ENCODE peak calls at places on chromosomes 4 and X, in four cellular contexts. J is lower lobe of right lung, G is right atrium auricular region, U is PC-3. D is an unnamed sample.

GRCh38 chrX:68186552-68187262 is 246.6 kb downstream of the OPHN1 start:
- DNase-seq in J (no peak), G (no peak), U (peak; percentile 69), D (peak; percentile 44)

GRCh38 chr4:6573986-6574746 is 823 bp upstream of the MAN2B2 start:
- DNase-seq in J (no peak), G (no peak), U (no peak), D (no peak)

GRCh38 chr4:77845400-77845799 is 17.2 kb upstream of the MRPL1 start:
- DNase-seq in J (no peak), G (no peak), U (no peak), D (no peak)

GRCh38 chr4:79237836-79238235 is 88.0 kb downstream of the NAA11 start:
- DNase-seq in J (no peak), G (no peak), U (no peak), D (no peak)

GRCh38 chrX:15877380-15877779 is 22.8 kb upstream of the AP1S2 start:
- DNase-seq in J (no peak), G (no peak), U (peak; percentile 22), D (no peak)

GRCh38 chr4:6944311-6945051 is 34.9 kb downstream of the TBC1D14 start:
- DNase-seq in J (no peak), G (no peak), U (no peak), D (no peak)

GRCh38 chrX:47573334-47574095 is 8.7 kb upstream of the TIMP1 start:
- DNase-seq in J (no peak), G (no peak), U (peak; percentile 66), D (peak; percentile 57)

GRCh38 chrX:11146411-11146810 is 35.3 kb downstream of the HCCS start:
- DNase-seq in J (no peak), G (no peak), U (no peak), D (no peak)

GRCh38 chr4:65046496-65047101 is 623.7 kb downstream of the EPHA5 start:
- DNase-seq in J (no peak), G (no peak), U (peak; percentile 91), D (peak; percentile 69)

GRCh38 chrX:27444093-27444908 is 18.8 kb downstream of the PPP4R3C start:
- DNase-seq in J (no peak), G (no peak), U (no peak), D (no peak)

GRCh38 chr4:3406021-3406420 is 35.7 kb upstream of the HGFAC start:
- DNase-seq in J (no peak), G (no peak), U (no peak), D (no peak)

GRCh38 chrX:10634681-10635161 is 14.3 kb upstream of the MID1 start:
- DNase-seq in J (no peak), G (no peak), U (peak; percentile 95), D (peak; percentile 98)

GRCh38 chrX:106959897-106960296 is 39.7 kb downstream of the CLDN2 start:
- DNase-seq in J (no peak), G (no peak), U (peak; percentile 64), D (no peak)

GRCh38 chrX:45164021-45164621 is 36.6 kb downstream of the DIPK2B start:
- DNase-seq in J (no peak), G (no peak), U (no peak), D (no peak)

GRCh38 chr4:140252742-140253555 is 99.0 kb upstream of the MAML3 start:
- DNase-seq in J (peak; percentile 82), G (no peak), U (peak; percentile 78), D (no peak)

GRCh38 chr4:81052119-81053068 is 21.9 kb downstream of the BMP3 start:
- DNase-seq in J (peak; percentile 63), G (no peak), U (peak; percentile 74), D (no peak)

GRCh38 chr4:139857021-139857420 is 191.4 kb downstream of the MGST2 start:
- DNase-seq in J (no peak), G (no peak), U (peak; percentile 65), D (no peak)

GRCh38 chr4:151031831-151032605 is 16.9 kb upstream of the LRBA start:
- DNase-seq in J (no peak), G (no peak), U (peak; percentile 76), D (peak; percentile 81)

GRCh38 chr4:8108261-8108660 is 50.4 kb downstream of the ABLIM2 start:
- DNase-seq in J (no peak), G (no peak), U (no peak), D (no peak)

GRCh38 chrX:150032742-150033141 is 94.5 kb upstream of the EOLA2 start:
- DNase-seq in J (no peak), G (no peak), U (peak; percentile 87), D (peak; percentile 76)

GRCh38 chrX:4935846-4936245 is 1222.4 kb upstream of the PRKX start:
- DNase-seq in J (no peak), G (no peak), U (peak; percentile 59), D (peak; percentile 27)

GRCh38 chrX:24465524-24465850 is 401 bp downstream of the PDK3 start:
- DNase-seq in J (no peak), G (no peak), U (no peak), D (no peak)

GRCh38 chr4:123588631-123589223 is 192.1 kb downstream of the SPRY1 start:
- DNase-seq in J (no peak), G (no peak), U (peak; percentile 78), D (no peak)
- H3K27ac ChIP-seq in J (peak overlapping the region; percentile 58), G (peak overlapping the region; percentile 62), U (peak overlapping the region; percentile 98), D (no peak overlapping the region)

GRCh38 chr4:37584530-37585060 is 101.6 kb downstream of the RELL1 start:
- DNase-seq in J (no peak), G (no peak), U (no peak), D (no peak)
- H3K27ac ChIP-seq in J (no peak overlapping the region), G (no peak overlapping the region), U (no peak overlapping the region), D (no peak overlapping the region)

GRCh38 chr4:153217440-153217839 is 13.2 kb downstream of the TRIM2 start:
- DNase-seq in J (no peak), G (no peak), U (no peak), D (peak; percentile 25)
- H3K27ac ChIP-seq in J (no peak overlapping the region), G (no peak overlapping the region), U (peak overlapping the region; percentile 25), D (no peak overlapping the region)

GRCh38 chr4:112130903-112131302 is 14.4 kb upstream of the FAM241A start:
- DNase-seq in J (no peak), G (no peak), U (no peak), D (no peak)
- H3K27ac ChIP-seq in J (no peak overlapping the region), G (no peak overlapping the region), U (no peak overlapping the region), D (no peak overlapping the region)